ENCODE peak calls at places on chromosome 15, in four cellular contexts. One of them, this sample, is unnamed.

GRCh38 chr15:57218826-57219576 is 157.3 kb upstream of the CGNL1 start:
- DNase-seq in keratinocyte: no peak
- DNase-seq in IMR-90: peak; percentile 96
- DNase-seq in K562: no peak
- DNase-seq in this sample: peak; percentile 56

GRCh38 chr15:40296561-40297230 is 11.0 kb downstream of the PLCB2 start:
- DNase-seq in keratinocyte: no peak
- DNase-seq in IMR-90: no peak
- DNase-seq in K562: no peak
- DNase-seq in this sample: no peak

GRCh38 chr15:72483279-72483678 is 9.1 kb downstream of the ARIH1 start:
- DNase-seq in keratinocyte: no peak
- DNase-seq in IMR-90: no peak
- DNase-seq in K562: no peak
- DNase-seq in this sample: no peak

GRCh38 chr15:71443538-71443937 is 328.3 kb downstream of the THSD4 start:
- DNase-seq in keratinocyte: no peak
- DNase-seq in IMR-90: peak; percentile 51
- DNase-seq in K562: peak; percentile 56
- DNase-seq in this sample: peak; percentile 55

GRCh38 chr15:61780278-61780677 is 280.0 kb downstream of the VPS13C start:
- DNase-seq in keratinocyte: no peak
- DNase-seq in IMR-90: no peak
- DNase-seq in K562: no peak
- DNase-seq in this sample: no peak

GRCh38 chr15:86231864-86232801 is 152.5 kb downstream of the AGBL1 start:
- DNase-seq in keratinocyte: no peak
- DNase-seq in IMR-90: no peak
- DNase-seq in K562: peak; percentile 14
- DNase-seq in this sample: no peak

GRCh38 chr15:78064544-78064943 is 13.0 kb downstream of the TBC1D2B start:
- DNase-seq in keratinocyte: no peak
- DNase-seq in IMR-90: peak; percentile 51
- DNase-seq in K562: no peak
- DNase-seq in this sample: no peak

GRCh38 chr15:70491183-70491621 is 272.2 kb downstream of the UACA start:
- DNase-seq in keratinocyte: no peak
- DNase-seq in IMR-90: peak; percentile 71
- DNase-seq in K562: no peak
- DNase-seq in this sample: no peak

GRCh38 chr15:75653347-75653913 is 5.7 kb downstream of the SNX33 start:
- DNase-seq in keratinocyte: no peak
- DNase-seq in IMR-90: no peak
- DNase-seq in K562: no peak
- DNase-seq in this sample: no peak

GRCh38 chr15:94412979-94413741 is 181.8 kb downstream of the MCTP2 start:
- DNase-seq in keratinocyte: no peak
- DNase-seq in IMR-90: peak; percentile 25
- DNase-seq in K562: no peak
- DNase-seq in this sample: peak; percentile 47

GRCh38 chr15:78195735-78196201 is 38.6 kb downstream of the ACSBG1 start:
- DNase-seq in keratinocyte: no peak
- DNase-seq in IMR-90: no peak
- DNase-seq in K562: peak; percentile 69
- DNase-seq in this sample: peak; percentile 32

GRCh38 chr15:23447107-23447500 is at the start of gene GOLGA6L2:
- DNase-seq in keratinocyte: no peak
- DNase-seq in IMR-90: no peak
- DNase-seq in K562: peak; percentile 74
- DNase-seq in this sample: no peak

GRCh38 chr15:68186671-68187397 is 18.3 kb downstream of the CALML4 start:
- DNase-seq in keratinocyte: no peak
- DNase-seq in IMR-90: peak; percentile 87
- DNase-seq in K562: no peak
- DNase-seq in this sample: no peak

GRCh38 chr15:63340878-63341277 is 40.8 kb downstream of the CA12 start:
- DNase-seq in keratinocyte: peak; percentile 53
- DNase-seq in IMR-90: no peak
- DNase-seq in K562: no peak
- DNase-seq in this sample: no peak

GRCh38 chr15:74156678-74157411 is 16.7 kb upstream of the ISLR start:
- DNase-seq in keratinocyte: no peak
- DNase-seq in IMR-90: no peak
- DNase-seq in K562: no peak
- DNase-seq in this sample: no peak

GRCh38 chr15:61011576-61012336 is 217.3 kb downstream of the RORA start:
- DNase-seq in keratinocyte: no peak
- DNase-seq in IMR-90: no peak
- DNase-seq in K562: no peak
- DNase-seq in this sample: no peak

GRCh38 chr15:71512281-71513016 is 297.9 kb upstream of the NR2E3 start:
- DNase-seq in keratinocyte: no peak
- DNase-seq in IMR-90: no peak
- DNase-seq in K562: no peak
- DNase-seq in this sample: no peak

GRCh38 chr15:57334257-57334656 is 42.0 kb upstream of the CGNL1 start:
- DNase-seq in keratinocyte: no peak
- DNase-seq in IMR-90: peak; percentile 31
- DNase-seq in K562: peak; percentile 68
- DNase-seq in this sample: peak; percentile 83

GRCh38 chr15:70853855-70854668 is at the start of gene LARP6:
- DNase-seq in keratinocyte: no peak
- DNase-seq in IMR-90: peak; percentile 36
- DNase-seq in K562: no peak
- DNase-seq in this sample: peak; percentile 60

GRCh38 chr15:50911001-50911400 is 2.5 kb downstream of the AP4E1 start:
- DNase-seq in keratinocyte: no peak
- DNase-seq in IMR-90: peak; percentile 49
- DNase-seq in K562: no peak
- DNase-seq in this sample: no peak

GRCh38 chr15:97156739-97157265 is 803.7 kb upstream of the ARRDC4 start:
- DNase-seq in keratinocyte: no peak
- DNase-seq in IMR-90: no peak
- DNase-seq in K562: no peak
- DNase-seq in this sample: peak; percentile 11

GRCh38 chr15:45720183-45720582 is 85.4 kb downstream of the SQOR start:
- DNase-seq in keratinocyte: no peak
- DNase-seq in IMR-90: no peak
- DNase-seq in K562: no peak
- DNase-seq in this sample: no peak

GRCh38 chr15:34606545-34606944 is 23.1 kb upstream of the GOLGA8B start:
- DNase-seq in keratinocyte: no peak
- DNase-seq in IMR-90: peak; percentile 55
- DNase-seq in K562: no peak
- DNase-seq in this sample: no peak

GRCh38 chr15:39403674-39404117 is 177.2 kb upstream of the THBS1 start:
- DNase-seq in keratinocyte: no peak
- DNase-seq in IMR-90: peak; percentile 88
- DNase-seq in K562: no peak
- DNase-seq in this sample: peak; percentile 75

GRCh38 chr15:100033140-100033857 is 300.1 kb upstream of the LYSMD4 start:
- DNase-seq in keratinocyte: no peak
- DNase-seq in IMR-90: peak; percentile 41
- DNase-seq in K562: no peak
- DNase-seq in this sample: no peak

GRCh38 chr15:64430000-64430735 is 30.2 kb upstream of the ZNF609 start:
- DNase-seq in keratinocyte: no peak
- DNase-seq in IMR-90: peak; percentile 93
- DNase-seq in K562: no peak
- DNase-seq in this sample: peak; percentile 77

GRCh38 chr15:63505842-63506222 is 1.4 kb downstream of the USP3 start:
- DNase-seq in keratinocyte: no peak
- DNase-seq in IMR-90: no peak
- DNase-seq in K562: no peak
- DNase-seq in this sample: no peak

GRCh38 chr15:68612979-68613740 is 34.4 kb downstream of the CORO2B start:
- DNase-seq in keratinocyte: no peak
- DNase-seq in IMR-90: peak; percentile 35
- DNase-seq in K562: peak; percentile 62
- DNase-seq in this sample: no peak

GRCh38 chr15:69474846-69475455 is 22.3 kb downstream of the RPLP1 start:
- DNase-seq in keratinocyte: no peak
- DNase-seq in IMR-90: peak; percentile 23
- DNase-seq in K562: no peak
- DNase-seq in this sample: no peak

GRCh38 chr15:68550498-68551295 is 28.1 kb upstream of the CORO2B start:
- DNase-seq in keratinocyte: no peak
- DNase-seq in IMR-90: peak; percentile 44
- DNase-seq in K562: peak; percentile 71
- DNase-seq in this sample: peak; percentile 41

GRCh38 chr15:92650256-92650655 is 5.3 kb downstream of the FAM174B start:
- DNase-seq in keratinocyte: no peak
- DNase-seq in IMR-90: no peak
- DNase-seq in K562: no peak
- DNase-seq in this sample: no peak

GRCh38 chr15:81337241-81337640 is 13.3 kb upstream of the STARD5 start:
- DNase-seq in keratinocyte: no peak
- DNase-seq in IMR-90: no peak
- DNase-seq in K562: no peak
- DNase-seq in this sample: no peak

GRCh38 chr15:81338422-81339007 is 14.6 kb upstream of the STARD5 start:
- DNase-seq in keratinocyte: no peak
- DNase-seq in IMR-90: peak; percentile 92
- DNase-seq in K562: no peak
- DNase-seq in this sample: peak; percentile 86

GRCh38 chr15:81336568-81336967 is 12.6 kb upstream of the STARD5 start:
- DNase-seq in keratinocyte: no peak
- DNase-seq in IMR-90: peak; percentile 44
- DNase-seq in K562: no peak
- DNase-seq in this sample: peak; percentile 23

GRCh38 chr15:81339321-81339720 is 15.4 kb upstream of the STARD5 start:
- DNase-seq in keratinocyte: no peak
- DNase-seq in IMR-90: no peak
- DNase-seq in K562: no peak
- DNase-seq in this sample: no peak

DNA sequence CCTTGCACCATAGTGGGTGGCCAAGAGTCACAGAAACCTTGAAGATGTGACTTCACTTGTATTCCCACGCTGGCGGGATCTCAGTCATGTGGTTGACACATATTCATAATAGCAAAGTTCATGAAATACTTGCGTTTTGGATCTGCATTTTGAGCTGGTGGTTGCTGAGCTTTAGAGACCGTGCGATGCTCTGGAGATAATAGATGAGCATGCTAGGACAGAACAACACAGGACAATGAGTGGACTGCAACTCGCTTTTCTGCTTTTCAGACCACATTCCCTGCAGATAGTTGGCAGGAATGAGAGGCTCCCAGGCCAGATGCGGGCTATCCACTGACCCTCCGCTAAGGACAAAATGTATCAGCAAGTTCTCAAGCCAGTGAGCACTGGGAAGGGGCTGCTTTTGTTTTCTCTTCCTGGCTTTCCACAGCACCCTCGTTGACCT is 13.8 kb upstream of the STARD5 start:
- DNase-seq in keratinocyte: no peak
- DNase-seq in IMR-90: no peak
- DNase-seq in K562: no peak
- DNase-seq in this sample: no peak
- H3K9me1 ChIP-seq in keratinocyte: no peaks in the 10 kb centered on the region
- H3K9me1 ChIP-seq in IMR-90: peaks cover 7% of the 10 kb centered on the region
- H3K9me1 ChIP-seq in K562: no peaks in the 10 kb centered on the region
- H3K9me1 ChIP-seq in this sample: no peaks in the 10 kb centered on the region

GRCh38 chr15:88396382-88396781 is 70.8 kb downstream of the MRPL46 start:
- DNase-seq in keratinocyte: no peak
- DNase-seq in IMR-90: no peak
- DNase-seq in K562: no peak
- DNase-seq in this sample: no peak
- H3K9me1 ChIP-seq in keratinocyte: no peaks in the 10 kb centered on the region
- H3K9me1 ChIP-seq in IMR-90: no peaks in the 10 kb centered on the region
- H3K9me1 ChIP-seq in K562: no peaks in the 10 kb centered on the region
- H3K9me1 ChIP-seq in this sample: no peaks in the 10 kb centered on the region

DNA sequence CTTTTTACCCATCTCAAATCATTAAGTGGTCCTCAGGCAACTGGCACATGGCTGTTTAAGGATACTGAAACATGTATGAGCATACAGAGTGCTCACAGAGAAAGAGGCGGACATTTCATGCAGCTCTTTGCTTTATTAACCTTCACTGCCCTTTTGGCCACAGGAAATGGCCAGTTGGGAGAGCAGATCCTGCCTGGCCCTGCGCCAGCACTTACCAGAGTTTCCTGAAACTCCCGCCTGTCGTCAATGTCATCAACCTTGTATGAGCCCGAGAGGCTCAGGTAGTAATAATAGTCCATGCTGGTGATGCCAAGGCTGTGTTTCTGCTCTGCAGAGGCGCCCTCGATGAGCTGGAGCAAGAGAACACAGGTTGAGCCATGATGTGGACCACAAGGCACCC is 17.8 kb downstream of the LDHAL6B start:
- DNase-seq in keratinocyte: no peak
- DNase-seq in IMR-90: no peak
- DNase-seq in K562: no peak
- DNase-seq in this sample: peak; percentile 61
- H3K9me1 ChIP-seq in keratinocyte: peaks cover 3% of the 10 kb centered on the region
- H3K9me1 ChIP-seq in IMR-90: peaks cover 9% of the 10 kb centered on the region
- H3K9me1 ChIP-seq in K562: no peaks in the 10 kb centered on the region
- H3K9me1 ChIP-seq in this sample: no peaks in the 10 kb centered on the region

GRCh38 chr15:96054029-96054428 is 276.5 kb upstream of the NR2F2 start:
- DNase-seq in keratinocyte: no peak
- DNase-seq in IMR-90: no peak
- DNase-seq in K562: no peak
- DNase-seq in this sample: no peak

GRCh38 chr15:96054606-96055005 is 275.9 kb upstream of the NR2F2 start:
- DNase-seq in keratinocyte: no peak
- DNase-seq in IMR-90: peak; percentile 77
- DNase-seq in K562: no peak
- DNase-seq in this sample: no peak

GRCh38 chr15:96053039-96054021 is 277.2 kb upstream of the NR2F2 start:
- DNase-seq in keratinocyte: no peak
- DNase-seq in IMR-90: no peak
- DNase-seq in K562: peak; percentile 33
- DNase-seq in this sample: peak; percentile 47

GRCh38 chr15:96052572-96053038 is 277.9 kb upstream of the NR2F2 start:
- DNase-seq in keratinocyte: no peak
- DNase-seq in IMR-90: no peak
- DNase-seq in K562: no peak
- DNase-seq in this sample: no peak

DNA sequence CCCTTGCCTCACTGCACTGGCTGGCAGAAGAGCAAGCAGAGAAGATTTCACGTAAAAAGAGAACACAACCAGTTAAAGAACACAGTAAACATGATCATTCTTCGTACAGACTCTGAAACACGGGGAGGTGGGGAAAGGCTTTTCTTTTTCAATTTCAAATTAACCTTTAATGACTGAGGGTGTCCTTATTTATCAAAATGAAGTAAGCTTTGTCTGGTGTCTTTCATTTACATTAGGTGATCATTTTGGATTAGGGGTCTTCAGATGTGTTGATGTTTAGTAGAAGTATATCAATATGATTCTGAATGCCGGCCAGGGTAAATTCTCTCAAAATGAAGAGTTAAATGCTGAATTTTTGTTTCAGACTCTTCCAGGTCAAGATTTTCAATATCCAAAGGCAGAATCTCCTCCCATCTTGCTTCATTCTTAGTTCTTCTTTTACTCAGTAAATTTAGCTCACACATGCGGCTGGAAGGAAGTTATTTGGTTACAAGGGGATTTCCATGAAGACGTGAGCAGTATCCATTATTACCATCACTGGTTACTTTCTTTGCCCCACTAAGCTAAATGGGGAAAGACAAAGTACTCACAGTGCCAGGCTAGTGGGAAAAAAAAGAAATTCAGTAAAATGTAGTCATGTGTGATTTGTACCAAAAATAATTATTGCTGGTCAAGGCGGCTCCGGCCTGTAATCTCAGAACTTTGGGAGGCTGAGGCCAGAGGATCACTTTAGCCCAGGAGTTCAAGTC is 272.2 kb upstream of the NR2F2 start:
- DNase-seq in keratinocyte: no peak
- DNase-seq in IMR-90: no peak
- DNase-seq in K562: no peak
- DNase-seq in this sample: no peak
- H3K9me1 ChIP-seq in keratinocyte: no peaks in the 10 kb centered on the region
- H3K9me1 ChIP-seq in IMR-90: no peaks in the 10 kb centered on the region
- H3K9me1 ChIP-seq in K562: no peaks in the 10 kb centered on the region
- H3K9me1 ChIP-seq in this sample: no peaks in the 10 kb centered on the region